ENCODE peak calls at places on chromosomes 4 and X, in nine cellular contexts. S, A, W, U, Y, K, O, D and E are unnamed samples.

GRCh38 chr4:144817081-144817480 is 171.1 kb downstream of the HHIP start:
- DNase-seq in D (no peak), K (no peak), A (no peak), Y (no peak), W (no peak), O (no peak), S (no peak), U (no peak), E (no peak)

GRCh38 chr4:75729836-75730235 is 5.5 kb downstream of the USO1 start:
- DNase-seq in A (no peak), K (no peak), Y (no peak), D (no peak), O (no peak), W (no peak), U (no peak), S (no peak), E (peak; percentile 5)

GRCh38 chr4:98614655-98615054 is 43.8 kb downstream of the TSPAN5 start:
- DNase-seq in D (no peak), O (no peak), A (no peak), W (peak; percentile 58), Y (no peak), U (no peak), S (no peak), K (no peak), E (no peak)

GRCh38 chrX:112784692-112785091 is 55.9 kb downstream of the AMOT start:
- DNase-seq in W (no peak), Y (no peak), D (no peak), K (no peak), A (no peak), O (no peak), S (no peak), U (no peak), E (peak; percentile 62)

GRCh38 chr4:87017580-87018061 is 82.8 kb downstream of the AFF1 start:
- DNase-seq in Y (no peak), D (no peak), A (no peak), S (no peak), W (peak; percentile 45), U (peak; percentile 22), O (no peak), K (no peak), E (no peak)

GRCh38 chr4:127575888-127576287 is 56.9 kb upstream of the INTU start:
- DNase-seq in U (no peak), S (no peak), O (no peak), W (no peak), D (no peak), K (no peak), Y (no peak), A (no peak), E (no peak)

GRCh38 chrX:153459976-153460375 is 10.4 kb downstream of the HAUS7 start:
- DNase-seq in D (no peak), W (peak; percentile 46), A (no peak), Y (no peak), O (no peak), U (no peak), S (peak; percentile 64), K (no peak), E (peak; percentile 94)

GRCh38 chr4:124537971-124538370 is 174.6 kb downstream of the ANKRD50 start:
- DNase-seq in A (no peak), K (no peak), O (no peak), S (no peak), W (no peak), U (no peak), D (no peak), Y (no peak), E (no peak)

GRCh38 chr4:110135523-110135922 is 62.9 kb downstream of the ELOVL6 start:
- DNase-seq in W (no peak), Y (no peak), O (no peak), K (no peak), A (no peak), S (no peak), U (no peak), D (no peak), E (peak; percentile 37)

GRCh38 chrX:120522820-120523219 is 37.9 kb downstream of the CUL4B start:
- DNase-seq in K (no peak), U (no peak), O (no peak), A (no peak), Y (no peak), W (no peak), D (no peak), S (no peak), E (no peak)

GRCh38 chrX:48165246-48165645 is 31.3 kb downstream of the SSX5 start:
- DNase-seq in W (no peak), U (no peak), K (no peak), O (no peak), A (no peak), D (no peak), S (no peak), Y (no peak), E (no peak)

GRCh38 chr4:165364452-165365080 is 14.2 kb upstream of the CPE start:
- DNase-seq in U (no peak), O (no peak), D (no peak), W (no peak), A (no peak), K (no peak), Y (no peak), S (no peak), E (no peak)

GRCh38 chrX:140149761-140150160 is 184.4 kb upstream of the CXorf66 start:
- DNase-seq in K (no peak), A (no peak), U (no peak), O (no peak), W (no peak), S (no peak), Y (no peak), D (no peak), E (no peak)

GRCh38 chrX:107978707-107979307 is 3.4 kb downstream of the TEX13B start:
- DNase-seq in W (peak; percentile 27), D (no peak), A (no peak), O (no peak), K (no peak), S (peak; percentile 25), Y (no peak), U (no peak), E (peak; percentile 71)

GRCh38 chr4:38667005-38667771 is 3.2 kb downstream of the KLF3 start:
- DNase-seq in U (peak; percentile 43), K (no peak), S (peak; percentile 94), O (peak; percentile 53), A (peak; percentile 91), W (peak; percentile 92), Y (peak; percentile 82), D (peak; percentile 65), E (peak; percentile 93)